ENCODE peak calls at places on chromosome 6, in nine cellular contexts. Z is suprapubic skin, M is cardiac fibroblast, L is AG04449, N is lower leg skin, F is heart left ventricle, X is HFF-Myc, O is kidney, R is A549. B is an unnamed sample.

GRCh38 chr6:43786664-43787329 is 16.8 kb downstream of the VEGFA start:
- DNase-seq in Z (no peak), M (peak; percentile 29), L (no peak), N (no peak), F (no peak), X (no peak), O (peak; percentile 2), R (no peak), B (no peak)

GRCh38 chr6:167758309-167759023 is 68.2 kb upstream of the AFDN start:
- DNase-seq in Z (no peak), M (no peak), L (no peak), N (no peak), F (no peak), X (no peak), O (peak; percentile 43), R (no peak), B (no peak)

GRCh38 chr6:135423649-135424128 is 73.9 kb downstream of the AHI1 start:
- DNase-seq in Z (no peak), M (peak; percentile 68), L (no peak), N (no peak), F (no peak), X (peak; percentile 9), O (no peak), R (peak; percentile 23), B (peak; percentile 28)

GRCh38 chr6:161917645-161918044 is 643.8 kb upstream of the AGPAT4 start:
- DNase-seq in Z (no peak), M (no peak), L (no peak), N (no peak), F (no peak), X (no peak), O (no peak), R (no peak), B (no peak)

GRCh38 chr6:162056745-162057144 is 670.8 kb downstream of the PRKN start:
- DNase-seq in Z (no peak), M (peak; percentile 13), L (no peak), N (no peak), F (peak; percentile 69), X (no peak), O (no peak), R (peak; percentile 58), B (peak; percentile 73)

GRCh38 chr6:30752164-30752927 is 8.0 kb upstream of the IER3 start:
- DNase-seq in Z (peak; percentile 96), M (peak; percentile 100), L (peak; percentile 100), N (peak; percentile 98), F (peak; percentile 96), X (peak; percentile 98), O (peak; percentile 99), R (peak; percentile 98), B (peak; percentile 100)

GRCh38 chr6:3336859-3337515 is 78.2 kb downstream of the PSMG4 start:
- DNase-seq in Z (no peak), M (no peak), L (no peak), N (no peak), F (no peak), X (no peak), O (no peak), R (no peak), B (no peak)

GRCh38 chr6:25945175-25945574 is 14.7 kb upstream of the SLC17A2 start:
- DNase-seq in Z (no peak), M (no peak), L (no peak), N (no peak), F (no peak), X (no peak), O (no peak), R (no peak), B (no peak)

GRCh38 chr6:136039185-136039584 is 187.7 kb downstream of the PDE7B start:
- DNase-seq in Z (no peak), M (peak; percentile 47), L (no peak), N (no peak), F (no peak), X (no peak), O (peak; percentile 57), R (no peak), B (no peak)

GRCh38 chr6:150249261-150249660 is 106.4 kb downstream of the PPP1R14C start:
- DNase-seq in Z (no peak), M (no peak), L (no peak), N (no peak), F (no peak), X (no peak), O (no peak), R (no peak), B (no peak)

GRCh38 chr6:169969372-169970099 is 218.1 kb downstream of the ERMARD start:
- DNase-seq in Z (peak; percentile 49), M (no peak), L (no peak), N (peak; percentile 52), F (no peak), X (no peak), O (peak; percentile 54), R (no peak), B (no peak)

GRCh38 chr6:16337280-16337975 is 99.0 kb downstream of the GMPR start:
- DNase-seq in Z (peak; percentile 96), M (peak; percentile 85), L (no peak), N (peak; percentile 98), F (peak; percentile 97), X (peak; percentile 98), O (peak; percentile 97), R (no peak), B (peak; percentile 99)

GRCh38 chr6:33297956-33298772 is 578 bp downstream of the RGL2 start:
- DNase-seq in Z (peak; percentile 89), M (peak; percentile 85), L (no peak), N (peak; percentile 94), F (peak; percentile 71), X (no peak), O (peak; percentile 89), R (peak; percentile 81), B (peak; percentile 91)

GRCh38 chr6:14059791-14060436 is 57.7 kb upstream of the CD83 start:
- DNase-seq in Z (no peak), M (no peak), L (no peak), N (no peak), F (peak; percentile 64), X (no peak), O (peak; percentile 73), R (peak; percentile 29), B (peak; percentile 38)

GRCh38 chr6:10976571-10976970 is 67.5 kb downstream of the ELOVL2 start:
- DNase-seq in Z (no peak), M (no peak), L (no peak), N (no peak), F (no peak), X (no peak), O (peak; percentile 35), R (no peak), B (no peak)

GRCh38 chr6:50816115-50816675 is 2.5 kb upstream of the TFAP2B start:
- DNase-seq in Z (no peak), M (peak; percentile 77), L (no peak), N (peak; percentile 91), F (peak; percentile 62), X (peak; percentile 30), O (peak; percentile 71), R (peak; percentile 55), B (peak; percentile 29)

GRCh38 chr6:50087231-50087954 is 37.7 kb upstream of the DEFB112 start:
- DNase-seq in Z (no peak), M (peak; percentile 62), L (peak; percentile 45), N (no peak), F (no peak), X (no peak), O (no peak), R (no peak), B (peak; percentile 57)

GRCh38 chr6:145034664-145035063 is 700.7 kb downstream of the EPM2A start:
- DNase-seq in Z (no peak), M (peak; percentile 34), L (no peak), N (no peak), F (no peak), X (no peak), O (no peak), R (no peak), B (peak; percentile 34)

DNA sequence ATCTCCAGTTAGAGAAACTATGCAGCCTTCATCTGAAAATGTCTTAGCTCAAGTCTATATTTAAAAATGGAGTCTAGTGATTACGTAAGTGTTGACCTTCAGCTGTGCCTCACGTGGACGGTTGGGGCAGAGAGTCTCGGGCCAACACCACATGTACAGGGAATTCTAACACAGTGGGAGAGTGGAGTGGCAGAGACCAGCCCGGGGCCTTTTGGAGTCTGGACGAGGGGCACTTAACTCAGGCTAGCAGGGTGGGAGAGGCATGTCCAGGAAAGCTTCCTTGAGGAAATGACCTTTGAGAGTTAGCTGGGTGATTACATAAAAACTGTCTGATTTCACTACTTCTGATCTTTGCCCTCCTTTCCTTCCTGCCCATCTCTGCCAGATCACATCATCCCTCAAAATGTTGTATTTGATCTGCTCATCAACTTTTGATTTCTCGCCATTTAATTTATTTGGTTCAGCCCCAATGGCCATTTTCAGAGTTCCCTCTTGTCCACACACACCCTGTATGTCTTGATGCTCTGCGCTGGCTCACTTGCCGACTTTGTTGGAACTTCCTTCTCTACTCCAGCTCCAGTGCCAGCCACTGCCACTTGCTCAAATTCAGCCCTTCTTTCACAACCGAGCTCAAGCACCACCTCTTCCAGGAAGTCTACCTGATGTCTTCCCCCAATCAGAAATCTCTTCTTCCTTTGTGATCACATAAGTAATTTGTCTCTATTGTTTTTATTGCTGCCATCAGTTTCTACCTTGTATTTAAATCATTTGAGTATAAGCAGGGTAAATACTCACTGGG is 2.6 kb downstream of the ARMC2 start:
- DNase-seq in Z (no peak), M (peak; percentile 31), L (no peak), N (no peak), F (peak; percentile 78), X (no peak), O (no peak), R (no peak), B (peak; percentile 47)
- H3K4me3 ChIP-seq in Z (no peak overlapping the region), M (no peak overlapping the region), L (no peak overlapping the region), N (no peak overlapping the region), F (no peak overlapping the region), X (no peak overlapping the region), O (peak overlapping the region; percentile 18), R (no peak overlapping the region), B (no peak overlapping the region)

GRCh38 chr6:34375833-34376232 is 16.6 kb downstream of the NUDT3 start:
- DNase-seq in Z (no peak), M (no peak), L (no peak), N (no peak), F (no peak), X (no peak), O (no peak), R (no peak), B (no peak)
- TF ChIP-seq CTCF in Z (no peak), M (no peak), L (no peak), N (no peak), F (no peak), X (no peak), O (no peak), R (no peak), B (no peak)

GRCh38 chr6:157070403-157071107 is 252.8 kb downstream of the TMEM242 start:
- DNase-seq in Z (no peak), M (no peak), L (no peak), N (no peak), F (no peak), X (no peak), O (no peak), R (no peak), B (no peak)
- H3K4me3 ChIP-seq in Z (no peak overlapping the region), M (no peak overlapping the region), L (no peak overlapping the region), N (no peak overlapping the region), F (no peak overlapping the region), X (no peak overlapping the region), O (no peak overlapping the region), R (no peak overlapping the region), B (no peak overlapping the region)

GRCh38 chr6:105862936-105863603 is 223.1 kb upstream of the PRDM1 start:
- DNase-seq in Z (no peak), M (no peak), L (no peak), N (no peak), F (no peak), X (no peak), O (no peak), R (no peak), B (no peak)

GRCh38 chr6:105855433-105855832 is 230.7 kb upstream of the PRDM1 start:
- DNase-seq in Z (no peak), M (no peak), L (no peak), N (no peak), F (no peak), X (no peak), O (no peak), R (no peak), B (no peak)

GRCh38 chr6:105859441-105859840 is 226.7 kb upstream of the PRDM1 start:
- DNase-seq in Z (no peak), M (no peak), L (no peak), N (no peak), F (no peak), X (no peak), O (no peak), R (no peak), B (no peak)
- TF ChIP-seq CTCF in Z (no peak), M (no peak), L (no peak), N (no peak), F (no peak), X (no peak), O (no peak), R (no peak), B (no peak)

B was measured in foreskin fibroblast.